ENCODE peak calls at places on chromosomes 4 and X, in seven cellular contexts. One of them, this sample, is unnamed.

GRCh38 chrX:44675364-44676024 is 132.8 kb upstream of the FUNDC1 start:
- DNase-seq in foreskin fibroblast: peak
- DNase-seq in lower leg skin: peak
- DNase-seq in naive thymus-derived CD4-positive, alpha-beta T cell: no peak
- DNase-seq in CD4-positive, alpha-beta memory T cell: no peak
- DNase-seq in endodermal cell: peak
- DNase-seq in hepatocyte: peak
- DNase-seq in this sample: peak

GRCh38 chr4:95547708-95548471 is 883 bp downstream of the UNC5C start:
- DNase-seq in foreskin fibroblast: peak
- DNase-seq in lower leg skin: no peak
- DNase-seq in naive thymus-derived CD4-positive, alpha-beta T cell: no peak
- DNase-seq in CD4-positive, alpha-beta memory T cell: no peak
- DNase-seq in endodermal cell: peak
- DNase-seq in hepatocyte: peak
- DNase-seq in this sample: peak

GRCh38 chr4:6465985-6466384 is 6.4 kb downstream of the PPP2R2C start:
- DNase-seq in foreskin fibroblast: no peak
- DNase-seq in lower leg skin: no peak
- DNase-seq in naive thymus-derived CD4-positive, alpha-beta T cell: no peak
- DNase-seq in CD4-positive, alpha-beta memory T cell: no peak
- DNase-seq in endodermal cell: peak
- DNase-seq in hepatocyte: no peak
- DNase-seq in this sample: no peak

GRCh38 chr4:114287079-114287696 is 307.7 kb upstream of the ARSJ start:
- DNase-seq in foreskin fibroblast: no peak
- DNase-seq in lower leg skin: no peak
- DNase-seq in naive thymus-derived CD4-positive, alpha-beta T cell: no peak
- DNase-seq in CD4-positive, alpha-beta memory T cell: no peak
- DNase-seq in endodermal cell: no peak
- DNase-seq in hepatocyte: peak
- DNase-seq in this sample: no peak

GRCh38 chrX:77160301-77160700 is 286.9 kb upstream of the FGF16 start:
- DNase-seq in foreskin fibroblast: no peak
- DNase-seq in lower leg skin: no peak
- DNase-seq in naive thymus-derived CD4-positive, alpha-beta T cell: no peak
- DNase-seq in CD4-positive, alpha-beta memory T cell: peak
- DNase-seq in endodermal cell: peak
- DNase-seq in hepatocyte: no peak
- DNase-seq in this sample: no peak

GRCh38 chrX:112784692-112785091 is 55.9 kb downstream of the AMOT start:
- DNase-seq in foreskin fibroblast: no peak
- DNase-seq in lower leg skin: no peak
- DNase-seq in naive thymus-derived CD4-positive, alpha-beta T cell: no peak
- DNase-seq in CD4-positive, alpha-beta memory T cell: no peak
- DNase-seq in endodermal cell: no peak
- DNase-seq in hepatocyte: no peak
- DNase-seq in this sample: no peak

GRCh38 chrX:12615061-12615460 is 176.2 kb upstream of the PRPS2 start:
- DNase-seq in foreskin fibroblast: no peak
- DNase-seq in lower leg skin: no peak
- DNase-seq in naive thymus-derived CD4-positive, alpha-beta T cell: no peak
- DNase-seq in CD4-positive, alpha-beta memory T cell: no peak
- DNase-seq in endodermal cell: no peak
- DNase-seq in hepatocyte: no peak
- DNase-seq in this sample: no peak

GRCh38 chr4:26522478-26522877 is 32.2 kb upstream of the CCKAR start:
- DNase-seq in foreskin fibroblast: no peak
- DNase-seq in lower leg skin: no peak
- DNase-seq in naive thymus-derived CD4-positive, alpha-beta T cell: no peak
- DNase-seq in CD4-positive, alpha-beta memory T cell: no peak
- DNase-seq in endodermal cell: no peak
- DNase-seq in hepatocyte: no peak
- DNase-seq in this sample: no peak

GRCh38 chr4:151992301-151992700 is 231.5 kb upstream of the GATB start:
- DNase-seq in foreskin fibroblast: no peak
- DNase-seq in lower leg skin: no peak
- DNase-seq in naive thymus-derived CD4-positive, alpha-beta T cell: no peak
- DNase-seq in CD4-positive, alpha-beta memory T cell: no peak
- DNase-seq in endodermal cell: peak
- DNase-seq in hepatocyte: no peak
- DNase-seq in this sample: no peak

GRCh38 chrX:103630171-103630511 is 1.4 kb downstream of the TCEAL1 start:
- DNase-seq in foreskin fibroblast: no peak
- DNase-seq in lower leg skin: no peak
- DNase-seq in naive thymus-derived CD4-positive, alpha-beta T cell: no peak
- DNase-seq in CD4-positive, alpha-beta memory T cell: no peak
- DNase-seq in endodermal cell: no peak
- DNase-seq in hepatocyte: no peak
- DNase-seq in this sample: no peak
- H3K4me3 ChIP-seq in foreskin fibroblast: peak
- H3K4me3 ChIP-seq in lower leg skin: peak
- H3K4me3 ChIP-seq in naive thymus-derived CD4-positive, alpha-beta T cell: peak
- H3K4me3 ChIP-seq in CD4-positive, alpha-beta memory T cell: no peak
- H3K4me3 ChIP-seq in endodermal cell: peak
- H3K4me3 ChIP-seq in hepatocyte: peak
- H3K4me3 ChIP-seq in this sample: peak

GRCh38 chr4:47914219-47914925 is at the start of gene NFXL1:
- DNase-seq in foreskin fibroblast: peak
- DNase-seq in lower leg skin: peak
- DNase-seq in naive thymus-derived CD4-positive, alpha-beta T cell: peak
- DNase-seq in CD4-positive, alpha-beta memory T cell: peak
- DNase-seq in endodermal cell: peak
- DNase-seq in hepatocyte: peak
- DNase-seq in this sample: peak
- H3K4me3 ChIP-seq in foreskin fibroblast: peak
- H3K4me3 ChIP-seq in lower leg skin: peak
- H3K4me3 ChIP-seq in naive thymus-derived CD4-positive, alpha-beta T cell: peak
- H3K4me3 ChIP-seq in CD4-positive, alpha-beta memory T cell: peak
- H3K4me3 ChIP-seq in endodermal cell: peak
- H3K4me3 ChIP-seq in hepatocyte: peak
- H3K4me3 ChIP-seq in this sample: peak

GRCh38 chr4:169795585-169795984 is 37.8 kb upstream of the HPF1 start:
- DNase-seq in foreskin fibroblast: no peak
- DNase-seq in lower leg skin: no peak
- DNase-seq in naive thymus-derived CD4-positive, alpha-beta T cell: no peak
- DNase-seq in CD4-positive, alpha-beta memory T cell: no peak
- DNase-seq in endodermal cell: no peak
- DNase-seq in hepatocyte: no peak
- DNase-seq in this sample: no peak

GRCh38 chr4:169791527-169792156 is 33.9 kb upstream of the HPF1 start:
- DNase-seq in foreskin fibroblast: peak
- DNase-seq in lower leg skin: peak
- DNase-seq in naive thymus-derived CD4-positive, alpha-beta T cell: no peak
- DNase-seq in CD4-positive, alpha-beta memory T cell: no peak
- DNase-seq in endodermal cell: peak
- DNase-seq in hepatocyte: peak
- DNase-seq in this sample: peak

GRCh38 chr4:169791064-169791463 is 33.3 kb upstream of the HPF1 start:
- DNase-seq in foreskin fibroblast: no peak
- DNase-seq in lower leg skin: no peak
- DNase-seq in naive thymus-derived CD4-positive, alpha-beta T cell: no peak
- DNase-seq in CD4-positive, alpha-beta memory T cell: no peak
- DNase-seq in endodermal cell: no peak
- DNase-seq in hepatocyte: no peak
- DNase-seq in this sample: no peak
- H3K4me3 ChIP-seq in foreskin fibroblast: no peak
- H3K4me3 ChIP-seq in lower leg skin: no peak
- H3K4me3 ChIP-seq in naive thymus-derived CD4-positive, alpha-beta T cell: no peak
- H3K4me3 ChIP-seq in CD4-positive, alpha-beta memory T cell: no peak
- H3K4me3 ChIP-seq in endodermal cell: peak
- H3K4me3 ChIP-seq in hepatocyte: peak
- H3K4me3 ChIP-seq in this sample: no peak

GRCh38 chr4:57061395-57061794 is 48.8 kb downstream of the IGFBP7 start:
- DNase-seq in foreskin fibroblast: no peak
- DNase-seq in lower leg skin: no peak
- DNase-seq in naive thymus-derived CD4-positive, alpha-beta T cell: no peak
- DNase-seq in CD4-positive, alpha-beta memory T cell: no peak
- DNase-seq in endodermal cell: no peak
- DNase-seq in hepatocyte: no peak
- DNase-seq in this sample: peak
- H3K4me3 ChIP-seq in foreskin fibroblast: no peak
- H3K4me3 ChIP-seq in lower leg skin: no peak
- H3K4me3 ChIP-seq in naive thymus-derived CD4-positive, alpha-beta T cell: no peak
- H3K4me3 ChIP-seq in CD4-positive, alpha-beta memory T cell: no peak
- H3K4me3 ChIP-seq in endodermal cell: no peak
- H3K4me3 ChIP-seq in hepatocyte: no peak
- H3K4me3 ChIP-seq in this sample: no peak

DNA sequence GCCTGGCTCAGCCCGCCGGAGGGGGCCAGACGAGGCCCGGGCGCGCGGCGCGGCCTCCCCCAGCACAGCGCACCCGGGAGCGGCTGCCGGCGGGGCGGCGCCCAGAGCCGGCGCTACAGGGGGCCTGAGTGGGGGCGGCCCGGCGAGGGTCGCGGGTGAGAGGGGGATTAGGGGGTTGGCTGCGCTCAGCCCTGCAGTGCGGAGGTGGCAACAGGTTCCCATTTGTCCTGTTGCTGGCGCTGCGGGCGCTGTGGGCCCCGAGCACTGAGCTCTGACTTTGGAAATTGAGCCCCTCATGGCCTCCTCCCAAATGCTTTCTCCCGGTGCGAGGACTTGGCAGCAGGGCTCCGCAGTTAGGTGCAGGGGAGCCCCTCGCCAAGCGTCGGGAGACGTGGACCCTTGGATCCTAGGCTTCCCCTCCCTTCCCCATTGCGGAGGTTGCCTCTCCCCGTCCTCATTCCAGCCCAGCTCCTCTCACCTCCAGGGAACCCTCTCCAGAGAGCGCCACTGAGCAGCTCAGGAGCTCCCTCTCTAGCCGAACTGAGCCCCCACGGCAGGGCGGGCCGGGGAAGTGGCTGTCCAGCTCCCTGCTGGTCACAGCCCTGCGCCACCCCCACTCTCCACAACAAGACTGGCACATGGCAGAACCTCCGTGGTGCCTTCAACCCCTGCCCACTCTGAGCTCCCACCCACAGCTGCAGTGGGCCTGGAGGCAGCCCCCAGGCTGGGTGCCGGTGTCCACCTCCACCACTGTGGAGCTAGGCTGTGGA is 2.5 kb upstream of the DUSP9 start:
- DNase-seq in foreskin fibroblast: no peak
- DNase-seq in lower leg skin: no peak
- DNase-seq in naive thymus-derived CD4-positive, alpha-beta T cell: no peak
- DNase-seq in CD4-positive, alpha-beta memory T cell: no peak
- DNase-seq in endodermal cell: peak
- DNase-seq in hepatocyte: no peak
- DNase-seq in this sample: no peak
- H3K4me3 ChIP-seq in foreskin fibroblast: no peak
- H3K4me3 ChIP-seq in lower leg skin: no peak
- H3K4me3 ChIP-seq in naive thymus-derived CD4-positive, alpha-beta T cell: no peak
- H3K4me3 ChIP-seq in CD4-positive, alpha-beta memory T cell: no peak
- H3K4me3 ChIP-seq in endodermal cell: no peak
- H3K4me3 ChIP-seq in hepatocyte: no peak
- H3K4me3 ChIP-seq in this sample: no peak

GRCh38 chr4:112706840-112707207 is 69.9 kb downstream of the LARP7 start:
- DNase-seq in foreskin fibroblast: no peak
- DNase-seq in lower leg skin: no peak
- DNase-seq in naive thymus-derived CD4-positive, alpha-beta T cell: no peak
- DNase-seq in CD4-positive, alpha-beta memory T cell: no peak
- DNase-seq in endodermal cell: no peak
- DNase-seq in hepatocyte: no peak
- DNase-seq in this sample: no peak

GRCh38 chr4:112704322-112704721 is 67.4 kb downstream of the LARP7 start:
- DNase-seq in foreskin fibroblast: no peak
- DNase-seq in lower leg skin: no peak
- DNase-seq in naive thymus-derived CD4-positive, alpha-beta T cell: no peak
- DNase-seq in CD4-positive, alpha-beta memory T cell: no peak
- DNase-seq in endodermal cell: peak
- DNase-seq in hepatocyte: no peak
- DNase-seq in this sample: no peak

GRCh38 chr4:112702892-112703291 is 65.9 kb downstream of the LARP7 start:
- DNase-seq in foreskin fibroblast: peak
- DNase-seq in lower leg skin: no peak
- DNase-seq in naive thymus-derived CD4-positive, alpha-beta T cell: no peak
- DNase-seq in CD4-positive, alpha-beta memory T cell: no peak
- DNase-seq in endodermal cell: no peak
- DNase-seq in hepatocyte: no peak
- DNase-seq in this sample: no peak

GRCh38 chr4:112708772-112709171 is 71.8 kb downstream of the LARP7 start:
- DNase-seq in foreskin fibroblast: no peak
- DNase-seq in lower leg skin: no peak
- DNase-seq in naive thymus-derived CD4-positive, alpha-beta T cell: no peak
- DNase-seq in CD4-positive, alpha-beta memory T cell: no peak
- DNase-seq in endodermal cell: no peak
- DNase-seq in hepatocyte: no peak
- DNase-seq in this sample: no peak

DNA sequence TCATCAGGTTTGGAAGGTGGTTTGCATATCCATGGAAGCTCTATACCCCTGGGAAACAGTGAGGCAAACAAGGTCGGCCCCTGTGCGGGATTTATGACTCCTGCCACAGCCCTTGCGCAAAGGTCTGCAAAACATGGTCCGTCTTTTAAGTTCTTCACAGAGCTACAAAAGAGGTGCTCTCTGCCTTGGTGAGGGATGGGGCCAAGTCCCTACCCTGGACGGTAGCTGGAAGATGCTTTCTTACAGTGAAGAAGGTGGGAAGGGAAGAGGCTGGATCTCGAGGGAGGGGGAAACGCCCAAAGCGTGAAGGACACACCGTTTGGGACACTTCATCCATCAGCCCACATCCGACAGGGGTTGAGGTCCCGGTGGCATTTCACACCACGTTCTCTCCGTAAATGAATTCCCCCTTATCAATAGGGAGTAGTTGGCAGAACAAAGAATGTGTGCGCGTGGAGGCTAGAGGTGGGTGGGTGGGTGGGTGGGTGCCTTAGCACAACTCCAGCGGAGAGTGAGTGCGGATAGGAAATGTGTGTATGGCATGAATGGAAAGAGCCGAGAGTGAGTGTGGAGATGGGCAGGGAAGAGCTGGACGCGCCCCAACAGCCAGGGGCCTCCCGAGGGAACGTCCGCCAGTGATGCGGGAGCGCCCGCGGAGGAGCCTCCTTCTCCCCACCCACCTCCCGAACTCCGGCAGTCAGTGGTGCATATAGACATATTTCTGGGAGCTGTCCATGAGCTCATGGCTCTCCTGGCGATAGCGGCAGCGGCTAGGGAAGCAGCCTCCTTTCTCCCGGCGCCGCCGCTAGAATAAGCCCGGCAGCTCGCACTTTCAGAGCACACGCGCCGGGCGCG is 68.3 kb downstream of the LARP7 start:
- DNase-seq in foreskin fibroblast: peak
- DNase-seq in lower leg skin: no peak
- DNase-seq in naive thymus-derived CD4-positive, alpha-beta T cell: no peak
- DNase-seq in CD4-positive, alpha-beta memory T cell: no peak
- DNase-seq in endodermal cell: peak
- DNase-seq in hepatocyte: peak
- DNase-seq in this sample: peak
- H3K4me3 ChIP-seq in foreskin fibroblast: peak
- H3K4me3 ChIP-seq in lower leg skin: peak
- H3K4me3 ChIP-seq in naive thymus-derived CD4-positive, alpha-beta T cell: peak
- H3K4me3 ChIP-seq in CD4-positive, alpha-beta memory T cell: no peak
- H3K4me3 ChIP-seq in endodermal cell: peak
- H3K4me3 ChIP-seq in hepatocyte: peak
- H3K4me3 ChIP-seq in this sample: peak